ENCODE peak calls at places on chromosome 12, in ten cellular contexts. N is Peyer's patch, C is PC-3, Y is AG04450, X is uterus, P is AG10803, J is skeletal muscle cell, S is fibroblast of lung, V is AG04449, A is HFF-Myc. T is an unnamed sample.

GRCh38 chr12:107091381-107091780 is 2.0 kb downstream of the CRY1 start:
- DNase-seq in C (peak; percentile 79), P (peak; percentile 75), A (no peak), N (no peak), J (no peak), S (peak; percentile 79), Y (no peak), X (peak; percentile 28), V (no peak), T (peak; percentile 72)

GRCh38 chr12:116544656-116545055 is 14.5 kb upstream of the MAP1LC3B2 start:
- DNase-seq in A (no peak), S (no peak), X (peak; percentile 81), C (no peak), N (no peak), Y (no peak), P (peak; percentile 61), J (no peak), V (no peak), T (no peak)

GRCh38 chr12:126163984-126164383 is 1098.7 kb downstream of the AACS start:
- DNase-seq in Y (no peak), P (no peak), X (no peak), S (no peak), V (no peak), C (no peak), N (no peak), A (no peak), J (no peak), T (no peak)

GRCh38 chr12:178715-179109 is 35.2 kb downstream of the SLC6A12 start:
- DNase-seq in V (no peak), N (no peak), J (no peak), X (no peak), Y (no peak), S (no peak), A (no peak), C (no peak), P (no peak), T (no peak)

GRCh38 chr12:10454531-10454930 is 1.4 kb upstream of the KLRC1 start:
- DNase-seq in J (no peak), X (no peak), S (no peak), N (no peak), A (no peak), C (no peak), P (no peak), V (no peak), Y (no peak), T (peak; percentile 1)

GRCh38 chr12:31641509-31642090 is 17.9 kb upstream of the ETFBKMT start:
- DNase-seq in Y (no peak), N (no peak), V (no peak), C (no peak), X (no peak), P (no peak), J (no peak), S (no peak), A (no peak), T (no peak)

GRCh38 chr12:75853621-75854020 is 178.0 kb downstream of the PHLDA1 start:
- DNase-seq in S (no peak), Y (no peak), V (no peak), P (no peak), X (no peak), A (no peak), N (no peak), C (no peak), J (no peak), T (no peak)

GRCh38 chr12:79884401-79885006 is 50.4 kb downstream of the PPP1R12A start:
- DNase-seq in A (no peak), J (no peak), C (no peak), Y (no peak), V (no peak), P (peak; percentile 55), S (no peak), X (no peak), N (no peak), T (no peak)

GRCh38 chr12:71164877-71165197 is 7.0 kb upstream of the TSPAN8 start:
- DNase-seq in X (no peak), A (no peak), V (no peak), N (peak; percentile 76), Y (no peak), P (no peak), J (no peak), C (peak; percentile 48), S (peak; percentile 50), T (no peak)

GRCh38 chr12:11752403-11753150 is 103.1 kb downstream of the ETV6 start:
- DNase-seq in X (no peak), Y (no peak), V (no peak), P (no peak), A (no peak), C (no peak), J (no peak), N (no peak), S (no peak), T (no peak)

GRCh38 chr12:122403831-122404230 is 18.6 kb downstream of the CLIP1 start:
- DNase-seq in Y (no peak), N (no peak), V (no peak), S (no peak), P (no peak), J (no peak), A (no peak), C (no peak), X (no peak), T (no peak)

GRCh38 chr12:122403115-122403770 is 19.2 kb downstream of the CLIP1 start:
- DNase-seq in Y (no peak), S (no peak), V (no peak), P (no peak), C (no peak), J (no peak), X (no peak), N (no peak), A (no peak), T (no peak)

GRCh38 chr12:122402264-122402663 is 20.2 kb downstream of the CLIP1 start:
- DNase-seq in S (no peak), N (no peak), P (no peak), V (no peak), X (no peak), Y (no peak), A (no peak), J (no peak), C (no peak), T (no peak)

GRCh38 chr12:122399254-122399591 is 23.2 kb downstream of the CLIP1 start:
- DNase-seq in A (no peak), P (no peak), N (no peak), Y (no peak), V (no peak), X (no peak), C (no peak), J (no peak), S (no peak), T (no peak)

GRCh38 chr12:122399592-122400373 is 22.7 kb downstream of the CLIP1 start:
- DNase-seq in A (peak; percentile 84), V (peak; percentile 79), N (peak; percentile 79), C (peak; percentile 96), P (peak; percentile 96), Y (peak; percentile 75), X (peak; percentile 75), J (peak; percentile 83), S (peak; percentile 92), T (peak; percentile 89)
- H3K4me3 ChIP-seq in A (peak overlapping the region; percentile 20), V (no peak overlapping the region), N (no peak overlapping the region), C (peak overlapping the region; percentile 62), P (peak overlapping the region; percentile 45), Y (peak overlapping the region; percentile 24), X (no peak overlapping the region), J (no peak overlapping the region), S (no peak overlapping the region), T (peak overlapping the region; percentile 1)

DNA sequence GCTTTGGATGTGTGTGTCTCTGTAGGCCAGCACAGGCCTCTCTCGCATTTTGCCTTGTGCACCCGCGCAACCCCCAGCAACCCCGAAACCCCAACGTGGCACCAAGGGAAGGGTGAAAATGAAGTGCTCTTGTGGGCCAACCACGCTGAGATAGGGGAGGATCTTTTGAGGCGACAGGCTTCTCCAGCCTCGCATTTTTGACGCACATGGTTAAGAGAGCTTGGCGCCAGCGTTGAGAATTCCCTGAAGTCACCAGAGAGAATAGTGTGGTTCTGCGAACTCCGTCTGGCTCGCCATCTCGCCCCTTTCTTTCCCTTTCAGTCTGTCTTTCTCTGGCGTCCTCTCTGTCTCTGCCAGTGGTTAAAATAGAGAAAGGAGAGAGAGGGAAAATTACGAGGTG is 1.9 kb upstream of the TBX3 start:
- DNase-seq in V (no peak), C (no peak), A (no peak), J (no peak), Y (no peak), S (no peak), X (no peak), P (no peak), N (no peak), T (no peak)
- H3K4me3 ChIP-seq in V (no peak overlapping the region), C (no peak overlapping the region), A (peak overlapping the region; percentile 73), J (no peak overlapping the region), Y (peak overlapping the region; percentile 96), S (no peak overlapping the region), X (no peak overlapping the region), P (no peak overlapping the region), N (no peak overlapping the region), T (peak overlapping the region; percentile 92)

DNA sequence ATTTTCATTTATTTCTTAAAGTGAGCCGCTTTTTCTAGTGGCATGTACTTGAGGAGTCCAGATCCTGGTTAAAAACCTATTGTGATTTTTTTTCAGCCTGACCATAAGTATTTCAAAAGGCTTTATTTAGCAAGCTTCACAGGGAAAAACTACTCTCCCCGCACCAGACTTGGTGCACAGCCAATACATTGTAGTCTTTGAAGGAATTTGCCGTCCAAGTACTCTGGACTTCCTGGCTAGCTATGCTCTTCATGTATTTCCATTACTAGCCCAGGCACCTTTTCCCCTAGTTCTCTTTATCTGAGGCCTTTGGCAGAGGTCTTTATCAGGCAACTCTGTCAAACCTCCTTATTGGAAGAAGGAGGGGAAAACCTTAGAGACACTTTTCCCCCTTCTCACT is 234.7 kb downstream of the CCDC91 start:
- DNase-seq in X (peak; percentile 26), P (peak; percentile 45), A (no peak), Y (no peak), J (peak; percentile 33), C (no peak), N (no peak), V (no peak), S (peak; percentile 94), T (no peak)
- H3K4me3 ChIP-seq in X (no peak overlapping the region), P (no peak overlapping the region), A (no peak overlapping the region), Y (no peak overlapping the region), J (no peak overlapping the region), C (no peak overlapping the region), N (no peak overlapping the region), V (no peak overlapping the region), S (no peak overlapping the region), T (no peak overlapping the region)

GRCh38 chr12:53729659-53730058 is 2.4 kb upstream of the CALCOCO1 start:
- DNase-seq in P (no peak), V (no peak), N (no peak), J (no peak), C (peak; percentile 64), Y (no peak), X (no peak), A (no peak), S (no peak), T (peak; percentile 29)

GRCh38 chr12:53726342-53726741 is 910 bp downstream of the CALCOCO1 start:
- DNase-seq in X (no peak), P (no peak), N (no peak), C (peak; percentile 37), V (no peak), A (no peak), S (no peak), J (no peak), Y (no peak), T (no peak)

GRCh38 chr12:53727310-53728041 is at the start of gene CALCOCO1:
- DNase-seq in C (peak; percentile 98), N (peak; percentile 99), V (peak; percentile 80), X (peak; percentile 97), J (peak; percentile 93), S (peak; percentile 99), Y (peak; percentile 93), P (peak; percentile 96), A (peak; percentile 94), T (peak; percentile 98)

GRCh38 chr12:53726946-53727309 is 324 bp downstream of the CALCOCO1 start:
- DNase-seq in N (peak; percentile 52), V (no peak), X (no peak), J (no peak), S (peak; percentile 41), P (peak; percentile 34), A (no peak), Y (no peak), C (peak; percentile 17), T (peak; percentile 45)

GRCh38 chr12:53728206-53728605 is 954 bp upstream of the CALCOCO1 start:
- DNase-seq in V (no peak), C (no peak), Y (no peak), P (no peak), X (no peak), S (no peak), J (no peak), A (no peak), N (no peak), T (no peak)
- H3K4me3 ChIP-seq in V (no peak overlapping the region), C (peak overlapping the region; percentile 77), Y (no peak overlapping the region), P (no peak overlapping the region), X (no peak overlapping the region), S (no peak overlapping the region), J (no peak overlapping the region), A (peak overlapping the region; percentile 83), N (peak overlapping the region; percentile 85), T (no peak overlapping the region)

T was measured in foreskin fibroblast.